ENCODE peak calls at places on chromosomes 2 and 18, in seven cellular contexts. B is left ventricle myocardium inferior; V is IMR-90; W is spleen; S is HCT116; Q is bronchial epithelial cell; M is CD8-positive, alpha-beta T cell. A is an unnamed sample. For H3K36me3 and H3K27me3, the result is how much of the 10 kb centered on the place peaks cover.

GRCh38 chr18:23365602-23366001 is 87.5 kb upstream of the RIOK3 start:
- DNase-seq in B (no peak), V (peak), W (no peak), S (no peak), Q (no peak), M (no peak), A (no peak)

GRCh38 chr2:26820932-26821331 is 27.0 kb upstream of the DPYSL5 start:
- DNase-seq in B (no peak), V (no peak), W (no peak), S (no peak), Q (no peak), M (no peak), A (no peak)

GRCh38 chr2:39380525-39381150 is 56.4 kb downstream of the MAP4K3 start:
- DNase-seq in B (no peak), V (peak), W (no peak), S (no peak), Q (peak), M (no peak), A (no peak)

GRCh38 chr2:161199885-161200284 is 39.7 kb downstream of the TANK start:
- DNase-seq in B (no peak), V (no peak), W (no peak), S (no peak), Q (no peak), M (no peak), A (no peak)

GRCh38 chr18:67216846-67217245 is 299.7 kb downstream of the DSEL start:
- DNase-seq in B (no peak), V (peak), W (no peak), S (no peak), Q (no peak), M (no peak), A (no peak)

GRCh38 chr2:124625561-124625960 is 600.5 kb downstream of the CNTNAP5 start:
- DNase-seq in B (no peak), V (no peak), W (no peak), S (no peak), Q (no peak), M (no peak), A (no peak)

GRCh38 chr2:46179037-46179621 is 118.1 kb upstream of the EPAS1 start:
- DNase-seq in B (peak), V (peak), W (peak), S (no peak), Q (peak), M (peak), A (peak)

GRCh38 chr2:177397501-177398289 is 5.1 kb downstream of the AGPS start:
- DNase-seq in B (no peak), V (peak), W (no peak), S (no peak), Q (peak), M (no peak), A (peak)

GRCh38 chr2:57890462-57890861 is 156.1 kb upstream of the VRK2 start:
- DNase-seq in B (no peak), V (peak), W (no peak), S (no peak), Q (peak), M (no peak), A (no peak)

GRCh38 chr2:75076088-75076487 is 117.6 kb downstream of the POLE4 start:
- DNase-seq in B (no peak), V (no peak), W (no peak), S (no peak), Q (no peak), M (no peak), A (no peak)

GRCh38 chr18:23213200-23213599 is 77.9 kb downstream of the CABLES1 start:
- DNase-seq in B (no peak), V (no peak), W (no peak), S (no peak), Q (no peak), M (no peak), A (no peak)

GRCh38 chr2:183935005-183935404 is 663.3 kb upstream of the ZNF804A start:
- DNase-seq in B (no peak), V (no peak), W (no peak), S (no peak), Q (peak), M (no peak), A (no peak)

GRCh38 chr2:182631299-182631698 is 84.8 kb upstream of the DNAJC10 start:
- DNase-seq in B (no peak), V (no peak), W (no peak), S (no peak), Q (no peak), M (no peak), A (no peak)

GRCh38 chr2:144554811-144555210 is 34.9 kb upstream of the ZEB2 start:
- DNase-seq in B (no peak), V (no peak), W (no peak), S (no peak), Q (no peak), M (no peak), A (no peak)

GRCh38 chr2:188601391-188601790 is 309.7 kb downstream of the GULP1 start:
- DNase-seq in B (no peak), V (no peak), W (no peak), S (no peak), Q (no peak), M (no peak), A (no peak)

GRCh38 chr2:127106998-127107621 is at the start of gene BIN1:
- DNase-seq in B (peak), V (peak), W (peak), S (peak), Q (peak), M (peak), A (peak)

GRCh38 chr18:23433360-23433759 is 19.7 kb upstream of the RIOK3 start:
- DNase-seq in B (no peak), V (no peak), W (no peak), S (no peak), Q (no peak), M (no peak), A (no peak)

GRCh38 chr18:53457068-53457467 is 767.4 kb downstream of the MBD2 start:
- DNase-seq in B (no peak), V (no peak), W (no peak), S (no peak), Q (no peak), M (no peak), A (no peak)

GRCh38 chr2:134465228-134465627 is 211.4 kb downstream of the MGAT5 start:
- DNase-seq in B (no peak), V (no peak), W (no peak), S (no peak), Q (no peak), M (no peak), A (no peak)

DNA sequence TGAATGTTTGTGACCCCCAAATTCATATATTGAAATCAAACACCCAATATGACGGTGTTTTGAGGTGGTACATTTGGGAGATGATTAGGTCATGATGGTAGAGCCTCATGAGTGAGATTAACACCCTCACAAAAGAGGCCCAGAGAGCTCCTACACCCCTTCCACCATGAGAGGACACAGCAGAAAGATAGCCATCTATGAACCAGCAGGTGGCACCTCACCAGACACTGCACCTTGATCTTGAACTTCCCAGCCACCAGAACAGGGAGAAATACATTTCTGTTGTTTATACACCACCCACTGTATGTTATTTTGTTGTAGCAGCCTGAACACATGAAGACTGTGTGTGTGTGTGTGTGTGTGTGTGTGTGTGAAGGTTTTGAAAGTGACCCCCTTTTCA is 58.1 kb downstream of the ST3GAL5 start:
- DNase-seq in B (no peak), V (no peak), W (no peak), S (no peak), Q (peak), M (no peak), A (no peak)
- TF ChIP-seq CTCF in B (no peak), V (no peak), W (no peak), S (peak), Q (peak), M (peak), A (no peak)

GRCh38 chr18:63409301-63409700 is 13.0 kb downstream of the VPS4B start:
- DNase-seq in B (no peak), V (peak), W (no peak), S (no peak), Q (peak), M (no peak), A (no peak)
- H3K36me3 ChIP-seq in B (half or more), V (under half), W (half or more), S (under half), Q (under half), M (under half), A (under half)

DNA sequence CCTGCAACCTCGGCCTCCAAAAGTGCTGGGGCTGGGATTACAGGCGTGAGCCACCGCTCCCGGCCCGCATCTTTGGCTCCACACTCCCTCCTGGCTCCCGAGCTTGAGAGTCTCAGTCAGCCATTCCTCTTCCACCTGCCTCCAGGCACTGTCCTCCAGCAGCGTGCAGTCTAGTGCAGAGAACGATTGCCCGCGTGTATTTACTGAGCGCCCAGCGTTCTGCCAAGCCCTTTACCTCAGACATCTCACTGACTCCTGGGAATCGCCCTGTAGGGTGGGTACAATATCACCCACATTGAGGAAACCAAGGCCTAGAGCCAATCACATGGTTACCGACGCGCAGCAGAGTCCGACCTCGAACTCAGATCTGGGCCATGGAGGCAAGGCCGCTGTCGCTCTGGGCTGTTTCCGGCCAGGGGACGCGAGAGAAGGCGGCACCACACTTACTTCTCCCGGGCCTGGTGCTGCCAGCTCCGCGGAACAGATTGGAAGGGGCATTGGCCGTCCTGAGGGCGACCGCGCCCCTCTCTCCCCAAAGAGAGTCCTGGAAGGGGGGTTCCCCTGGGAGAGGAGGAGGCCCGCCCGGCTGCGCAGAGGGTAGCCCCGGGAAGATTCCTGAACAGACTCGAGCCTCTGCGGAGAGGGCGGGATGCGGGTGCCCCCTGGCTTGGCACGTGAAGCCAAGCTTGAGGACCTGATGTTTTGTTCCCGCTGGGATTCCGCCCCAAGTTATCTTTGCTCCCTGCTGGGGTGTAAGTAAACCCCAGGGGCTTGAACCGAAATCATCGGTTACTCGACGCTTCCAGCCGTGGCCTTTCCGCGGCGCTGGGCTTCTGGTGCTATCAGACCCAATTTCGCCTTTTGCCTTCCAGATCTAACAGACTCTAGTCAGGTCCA is 5.2 kb upstream of the DLX2 start:
- DNase-seq in B (no peak), V (no peak), W (no peak), S (no peak), Q (no peak), M (no peak), A (no peak)
- H3K27me3 ChIP-seq in B (half or more), V (under half), W (half or more), S (under half), Q (under half), M (half or more), A (half or more)

GRCh38 chr18:56298935-56299334 is 339.5 kb downstream of the TXNL1 start:
- DNase-seq in B (no peak), V (peak), W (no peak), S (no peak), Q (peak), M (no peak), A (no peak)
- TF ChIP-seq CTCF in B (no peak), V (peak), W (no peak), S (no peak), Q (peak), M (no peak), A (no peak)

GRCh38 chr2:72050734-72051133 is 96.9 kb downstream of the CYP26B1 start:
- DNase-seq in B (no peak), V (no peak), W (no peak), S (no peak), Q (no peak), M (no peak), A (no peak)

GRCh38 chr2:72057308-72057707 is 90.4 kb downstream of the CYP26B1 start:
- DNase-seq in B (no peak), V (no peak), W (no peak), S (no peak), Q (no peak), M (no peak), A (no peak)

GRCh38 chr2:72048881-72049477 is 98.7 kb downstream of the CYP26B1 start:
- DNase-seq in B (no peak), V (no peak), W (no peak), S (no peak), Q (no peak), M (no peak), A (no peak)

DNA sequence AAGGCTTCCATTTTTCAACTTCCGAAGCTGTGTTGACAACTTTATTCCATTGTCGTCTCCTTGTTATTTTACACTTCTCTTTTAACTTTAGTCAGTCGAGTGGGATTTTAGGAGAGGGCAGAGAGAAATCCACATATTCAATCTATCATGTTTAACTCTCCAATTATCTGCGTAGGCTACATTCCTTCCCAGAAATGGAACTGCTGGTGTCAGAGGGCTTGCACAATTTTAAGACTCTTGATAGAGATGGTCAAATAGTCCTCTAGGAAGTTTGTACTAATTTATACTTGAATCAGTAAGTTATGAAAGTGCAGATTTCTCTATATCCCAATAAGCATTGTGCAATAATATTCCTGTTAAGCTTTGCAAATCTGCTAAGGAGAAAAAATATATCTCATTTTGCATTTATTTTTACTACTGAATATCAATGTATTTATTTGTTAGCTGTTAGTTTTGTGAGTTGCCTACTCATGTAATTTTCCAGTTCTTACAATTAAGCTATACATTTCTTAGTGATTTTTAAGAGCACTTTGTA is 95.6 kb downstream of the CYP26B1 start:
- DNase-seq in B (no peak), V (no peak), W (no peak), S (no peak), Q (no peak), M (no peak), A (no peak)
- H3K36me3 ChIP-seq in B (under half), V (under half), W (under half), S (under half), Q (under half), M (under half), A (under half)

DNA sequence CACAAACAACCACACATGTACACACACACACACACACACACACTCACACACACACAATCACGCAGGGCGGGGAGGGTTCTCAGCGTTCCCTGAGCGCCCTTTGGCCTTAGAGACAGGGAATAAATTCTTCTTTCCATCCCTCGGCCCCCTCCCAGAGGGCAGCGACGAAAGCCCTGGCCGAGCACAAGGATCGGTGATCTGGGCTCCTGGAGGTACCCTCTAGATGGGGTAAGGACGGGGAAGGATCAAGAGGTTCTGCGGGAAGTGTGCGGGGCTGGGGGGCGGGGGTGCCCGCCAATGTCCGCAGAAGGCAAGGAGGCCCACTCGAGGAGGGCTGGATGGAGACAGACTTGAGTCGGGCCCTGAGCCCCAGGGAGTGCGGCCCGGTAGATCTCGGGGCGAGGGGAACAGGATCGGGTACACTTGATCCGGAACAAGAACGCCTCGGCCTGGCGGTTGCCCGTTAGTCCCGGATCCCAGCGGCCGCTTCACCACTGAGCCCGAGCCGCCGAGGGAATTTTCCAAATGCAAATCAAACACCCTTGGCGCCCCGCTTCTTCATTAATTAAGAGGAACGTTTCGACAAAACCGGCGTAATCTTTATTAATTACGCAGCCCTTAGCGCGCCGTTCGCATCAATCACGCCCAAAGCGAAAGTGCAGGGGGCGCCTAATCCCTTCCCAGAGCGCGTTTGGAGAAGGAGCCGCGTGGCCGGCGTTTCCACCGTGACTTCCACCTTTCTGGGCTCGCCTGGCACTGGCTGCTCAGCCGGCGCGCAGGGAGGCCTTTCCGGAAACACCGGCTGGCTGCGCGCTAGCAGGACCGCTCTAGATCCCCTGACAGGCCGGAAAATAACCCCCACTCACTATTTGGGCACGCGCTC is 7.0 kb upstream of the PAX3 start:
- DNase-seq in B (no peak), V (no peak), W (peak), S (no peak), Q (no peak), M (no peak), A (no peak)
- H3K27me3 ChIP-seq in B (half or more), V (half or more), W (half or more), S (under half), Q (half or more), M (half or more), A (under half)

GRCh38 chr18:78928076-78928475 is 51.5 kb upstream of the SALL3 start:
- DNase-seq in B (no peak), V (no peak), W (no peak), S (no peak), Q (no peak), M (no peak), A (no peak)
- TF ChIP-seq CTCF in B (no peak), V (no peak), W (no peak), S (no peak), Q (no peak), M (no peak), A (no peak)

DNA sequence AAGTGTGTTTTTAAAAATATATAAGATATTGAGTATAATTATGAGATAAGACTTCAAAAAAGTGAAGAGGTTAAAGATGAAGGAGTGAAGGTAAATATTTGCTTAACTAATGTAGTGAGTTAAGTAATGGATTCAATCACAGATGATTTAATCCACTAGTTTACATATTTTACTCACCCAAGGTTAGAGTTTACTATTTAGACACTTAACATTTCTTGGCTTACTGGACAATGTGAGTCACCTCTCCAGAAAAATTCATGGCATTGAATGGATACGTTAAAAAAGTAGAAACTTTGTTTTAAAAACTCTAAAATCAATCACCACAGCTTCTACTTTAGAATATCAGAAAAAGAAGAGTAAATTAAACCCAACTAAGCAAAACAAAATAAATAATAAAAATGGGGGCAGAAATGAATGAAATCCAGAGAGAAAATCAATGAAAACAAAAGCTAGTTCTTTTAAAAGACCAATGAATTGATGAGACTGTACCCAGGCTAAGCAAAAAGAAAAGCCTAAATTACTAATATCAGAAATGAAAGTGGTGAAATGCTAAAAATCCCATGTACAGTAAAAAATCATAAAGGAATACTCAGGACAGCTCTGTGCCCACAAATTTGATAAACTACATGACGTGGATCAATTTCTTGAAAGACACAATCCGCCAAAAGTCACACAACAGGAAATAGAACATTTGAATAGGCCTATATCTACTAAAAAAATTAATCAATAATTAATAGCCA is 1.9 kb upstream of the HMSD start:
- DNase-seq in B (no peak), V (peak), W (no peak), S (no peak), Q (peak), M (no peak), A (no peak)
- H3K36me3 ChIP-seq in B (under half), V (under half), W (under half), S (under half), Q (under half), M (under half), A (under half)

GRCh38 chr18:907171-907879 is 2.7 kb downstream of the ADCYAP1 start:
- DNase-seq in B (no peak), V (no peak), W (no peak), S (no peak), Q (no peak), M (no peak), A (no peak)
- H3K27me3 ChIP-seq in B (half or more), V (half or more), W (half or more), S (under half), Q (under half), M (under half), A (under half)

GRCh38 chr2:64646007-64646880 is 7.5 kb downstream of the SERTAD2 start:
- DNase-seq in B (peak), V (peak), W (peak), S (peak), Q (peak), M (peak), A (peak)

GRCh38 chr2:64644240-64645013 is 9.3 kb downstream of the SERTAD2 start:
- DNase-seq in B (peak), V (peak), W (peak), S (peak), Q (peak), M (no peak), A (peak)

GRCh38 chr2:64643838-64644219 is 9.9 kb downstream of the SERTAD2 start:
- DNase-seq in B (no peak), V (no peak), W (no peak), S (no peak), Q (no peak), M (no peak), A (no peak)

GRCh38 chr2:64641585-64641984 is 12.1 kb downstream of the SERTAD2 start:
- DNase-seq in B (no peak), V (no peak), W (no peak), S (no peak), Q (no peak), M (no peak), A (no peak)

DNA sequence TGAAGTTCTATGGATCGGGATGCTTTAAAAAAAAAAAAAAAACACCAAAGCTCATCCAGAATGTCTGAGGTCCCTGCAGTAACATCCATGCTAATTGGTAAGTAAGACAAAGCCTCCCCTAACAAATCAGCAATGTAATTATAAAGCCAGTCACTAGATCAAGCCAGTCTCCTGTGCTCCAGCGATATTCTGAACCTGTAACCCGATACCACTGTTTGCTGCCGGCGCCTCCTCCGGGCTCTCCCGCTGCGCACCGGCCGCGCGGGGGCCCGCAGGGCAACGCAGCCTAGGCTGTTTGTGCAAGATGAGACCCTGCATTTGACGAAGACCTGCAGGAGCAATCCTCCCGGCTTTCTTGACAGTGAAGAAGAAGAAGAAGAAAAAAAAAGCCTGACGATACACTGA is 8.7 kb downstream of the SERTAD2 start:
- DNase-seq in B (peak), V (peak), W (no peak), S (no peak), Q (peak), M (no peak), A (peak)
- TF ChIP-seq CTCF in B (peak), V (peak), W (no peak), S (no peak), Q (no peak), M (no peak), A (peak)

A was measured in uterus.